ENCODE peak calls at places on chromosomes 2 and 18, in five cellular contexts. X, T, C, U and D are unnamed samples.

GRCh38 chr2:124649001-124649400 is 623.9 kb downstream of the CNTNAP5 start:
- DNase-seq in U (no peak), C (no peak), T (no peak), X (no peak), D (no peak)

GRCh38 chr2:66851449-66851872 is 416.5 kb downstream of the MEIS1 start:
- DNase-seq in X (no peak), C (no peak), U (no peak), T (peak), D (no peak)

GRCh38 chr2:29374823-29375222 is 259.6 kb downstream of the CLIP4 start:
- DNase-seq in U (no peak), C (peak), X (no peak), T (no peak), D (no peak)

GRCh38 chr18:59026831-59027410 is 112.8 kb upstream of the SEC11C start:
- DNase-seq in C (no peak), T (no peak), X (no peak), U (no peak), D (no peak)

GRCh38 chr2:178485356-178485755 is 5.1 kb downstream of the PLEKHA3 start:
- DNase-seq in C (no peak), U (no peak), X (no peak), T (no peak), D (no peak)

GRCh38 chr2:42367835-42368234 is 6.8 kb upstream of the COX7A2L start:
- DNase-seq in X (no peak), T (no peak), U (no peak), C (no peak), D (no peak)

GRCh38 chr2:12717988-12718661 is 1.4 kb downstream of the TRIB2 start:
- DNase-seq in C (peak), X (peak), U (no peak), T (peak), D (peak)

GRCh38 chr2:191854385-191855372 is 7.8 kb upstream of the CAVIN2 start:
- DNase-seq in T (peak), U (no peak), C (no peak), X (no peak), D (no peak)

GRCh38 chr2:96325038-96325883 is at the start of gene ITPRIPL1:
- DNase-seq in X (peak), C (peak), U (no peak), T (no peak), D (peak)

GRCh38 chr2:178295115-178295514 is 100.8 kb downstream of the OSBPL6 start:
- DNase-seq in C (no peak), T (no peak), U (no peak), X (no peak), D (no peak)

GRCh38 chr2:110725859-110726258 is 6.5 kb upstream of the ACOXL start:
- DNase-seq in X (no peak), C (no peak), U (no peak), T (no peak), D (no peak)

GRCh38 chr2:180006781-180007579 is at the start of gene CWC22:
- DNase-seq in X (peak), T (peak), C (peak), U (peak), D (peak)

GRCh38 chr2:1675633-1676032 is 68.7 kb downstream of the PXDN start:
- DNase-seq in U (peak), T (peak), C (no peak), X (no peak), D (no peak)

GRCh38 chr2:128950760-128951159 is 632.1 kb upstream of the HS6ST1 start:
- DNase-seq in T (no peak), U (no peak), X (no peak), C (no peak), D (no peak)

GRCh38 chr2:97651114-97651513 is 5.3 kb downstream of the COX5B start:
- DNase-seq in U (no peak), T (no peak), C (no peak), X (no peak), D (no peak)

GRCh38 chr2:97644023-97644717 is 1.7 kb upstream of the COX5B start:
- DNase-seq in C (no peak), X (no peak), T (no peak), U (no peak), D (no peak)

GRCh38 chr2:97645112-97645699 is 656 bp upstream of the COX5B start:
- DNase-seq in X (peak), C (peak), T (no peak), U (no peak), D (no peak)

GRCh38 chr2:97646977-97647376 is 1.1 kb downstream of the COX5B start:
- DNase-seq in X (no peak), U (no peak), T (no peak), C (no peak), D (no peak)

GRCh38 chr2:97645700-97646629 is at the start of gene COX5B:
- DNase-seq in X (peak), U (peak), T (peak), C (peak), D (peak)
- TF ChIP-seq CTCF in X (no peak), U (no peak), T (no peak), C (no peak), D (no peak)

GRCh38 chr2:17058772-17059402 is 393.3 kb upstream of the CYRIA start:
- DNase-seq in C (peak), X (no peak), U (no peak), T (no peak), D (no peak)

GRCh38 chr2:17057109-17058017 is 391.7 kb upstream of the CYRIA start:
- DNase-seq in X (no peak), U (no peak), C (no peak), T (no peak), D (peak)

GRCh38 chr2:17056236-17056635 is 390.6 kb upstream of the CYRIA start:
- DNase-seq in C (peak), U (no peak), T (no peak), X (no peak), D (no peak)

DNA sequence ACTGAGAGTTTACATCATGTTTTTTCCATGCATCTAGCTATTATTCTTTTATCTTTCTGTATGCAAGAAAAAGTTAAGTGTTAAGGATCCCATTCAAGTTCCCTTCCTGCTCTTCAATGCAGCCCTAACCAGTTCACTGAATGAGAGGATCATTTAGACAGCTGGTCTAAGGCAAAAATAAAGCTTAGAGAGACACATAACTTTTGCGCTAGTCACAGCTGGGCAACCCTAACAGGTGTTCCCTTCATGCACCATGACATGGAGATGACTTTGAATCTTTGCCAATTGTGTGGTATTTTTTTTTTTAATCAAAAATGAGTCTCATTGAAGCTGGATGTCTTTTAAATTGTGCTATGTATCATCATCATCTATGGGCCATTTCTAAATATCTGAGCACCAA is 393.8 kb upstream of the CYRIA start:
- DNase-seq in X (no peak), T (no peak), U (no peak), C (no peak), D (no peak)
- TF ChIP-seq EZH2phosphoT487 in X (no peak), T (no peak), U (no peak), C (no peak), D (no peak)

GRCh38 chr18:23814977-23815614 is 125.8 kb downstream of the LAMA3 start:
- DNase-seq in U (no peak), X (no peak), T (no peak), C (no peak), D (no peak)

GRCh38 chr18:23810396-23810795 is 121.1 kb downstream of the LAMA3 start:
- DNase-seq in U (no peak), C (no peak), X (peak), T (no peak), D (no peak)

GRCh38 chr18:23811176-23811575 is 121.9 kb downstream of the LAMA3 start:
- DNase-seq in X (no peak), C (no peak), T (no peak), U (no peak), D (no peak)

GRCh38 chr18:23809411-23809810 is 120.2 kb downstream of the LAMA3 start:
- DNase-seq in C (no peak), U (no peak), X (no peak), T (no peak), D (no peak)

DNA sequence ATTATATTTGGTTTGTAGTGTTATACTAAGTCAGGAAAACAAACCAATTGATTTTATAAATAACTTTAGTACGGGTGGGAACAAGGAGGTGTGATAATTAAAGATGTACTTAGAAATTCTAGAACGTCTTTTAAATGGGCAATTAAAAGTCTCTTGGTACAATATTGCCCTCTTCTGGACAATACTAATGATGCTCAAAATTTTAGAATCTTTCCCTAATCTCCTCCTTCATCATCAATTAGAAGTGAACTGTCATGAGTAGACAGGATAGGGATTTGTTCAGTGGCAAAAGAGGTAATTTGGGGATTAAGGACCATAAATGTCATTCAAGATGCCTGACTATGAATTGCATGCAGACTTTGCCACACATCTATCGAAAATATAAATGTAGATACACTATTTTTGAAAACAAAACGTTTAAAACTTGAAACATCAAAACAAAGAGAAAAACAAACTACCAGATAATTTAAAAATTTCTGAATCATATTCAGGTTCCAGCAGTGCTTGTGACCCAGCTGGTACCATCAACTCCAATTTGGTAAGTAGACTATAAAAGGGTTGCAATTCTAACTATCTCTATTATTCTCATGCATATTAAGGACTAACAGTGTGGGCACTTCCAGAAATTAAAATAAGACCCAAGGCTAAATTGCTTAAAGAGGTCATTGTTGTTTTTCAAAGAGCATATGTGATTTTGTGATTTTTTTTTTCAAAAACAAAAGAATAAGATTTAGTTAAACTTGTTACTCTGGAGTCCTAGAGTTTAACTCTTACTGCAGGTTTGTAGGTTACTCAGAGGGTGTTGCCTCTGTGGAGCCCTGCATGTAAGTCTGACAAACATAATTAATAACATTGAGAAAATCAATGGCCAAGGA is 123.5 kb downstream of the LAMA3 start:
- DNase-seq in X (peak), C (peak), U (peak), T (peak), D (peak)
- TF ChIP-seq CTCF in X (peak), C (no peak), U (peak), T (peak), D (peak)

GRCh38 chr2:74439373-74440004 is 2.2 kb downstream of the RTKN start:
- DNase-seq in U (no peak), T (no peak), X (no peak), C (no peak), D (no peak)

GRCh38 chr2:74436111-74436803 is 5.5 kb downstream of the RTKN start:
- DNase-seq in T (no peak), U (no peak), X (no peak), C (peak), D (no peak)

GRCh38 chr2:74440005-74440377 is 1.7 kb downstream of the RTKN start:
- DNase-seq in T (no peak), X (no peak), U (no peak), C (peak), D (no peak)

GRCh38 chr2:74438248-74438647 is 3.5 kb downstream of the RTKN start:
- DNase-seq in U (no peak), X (no peak), T (no peak), C (no peak), D (no peak)

DNA sequence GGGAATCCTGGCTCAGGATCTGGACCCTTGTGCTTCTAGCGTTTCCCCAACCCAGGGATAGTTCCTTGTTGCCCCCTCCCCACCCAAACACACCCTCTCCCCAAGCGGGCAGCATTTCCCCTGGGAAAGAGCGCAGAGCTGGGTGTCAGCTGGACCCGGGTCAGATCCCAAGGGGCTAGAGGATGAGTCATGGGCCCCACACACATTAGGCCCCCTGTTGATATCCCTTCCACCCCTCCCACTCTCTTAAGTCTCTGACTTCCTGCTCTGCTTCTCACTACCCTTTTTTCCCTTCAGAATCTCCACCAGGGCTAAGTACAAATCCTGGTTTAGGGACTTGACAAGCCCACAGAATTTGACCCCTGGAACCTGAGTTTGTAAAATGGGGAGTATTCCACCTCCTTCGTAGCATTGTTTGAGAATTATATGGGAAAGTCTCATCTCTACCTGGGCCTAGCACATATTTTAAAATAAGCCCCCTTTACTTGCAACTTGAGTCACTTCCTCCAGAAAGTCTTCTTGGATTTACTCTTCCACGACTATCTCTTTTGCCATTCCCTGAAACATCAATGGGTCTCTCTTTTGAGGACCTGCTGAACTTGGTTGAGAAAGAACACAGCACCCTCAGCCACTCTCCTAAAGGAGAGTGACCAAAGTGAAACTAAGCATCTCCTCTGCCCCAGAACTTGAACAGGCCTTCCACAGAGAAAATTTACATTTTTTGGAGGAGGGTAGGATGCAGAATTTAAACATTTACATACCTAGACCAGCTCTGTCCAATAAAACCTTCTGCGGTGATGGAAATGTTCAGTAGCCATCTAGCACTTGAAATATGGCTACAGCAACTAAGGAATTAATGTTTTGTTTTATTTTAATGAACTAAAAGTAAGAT is 4.7 kb downstream of the RTKN start:
- DNase-seq in U (no peak), X (peak), T (no peak), C (peak), D (no peak)
- TF ChIP-seq EZH2phosphoT487 in U (no peak), X (no peak), T (no peak), C (no peak), D (no peak)

GRCh38 chr2:9109871-9110270 is 96.7 kb upstream of the ASAP2 start:
- DNase-seq in T (no peak), X (no peak), C (no peak), U (no peak), D (no peak)

GRCh38 chr2:9110346-9110884 is 96.2 kb upstream of the ASAP2 start:
- DNase-seq in T (no peak), C (peak), U (no peak), X (no peak), D (no peak)

GRCh38 chr2:9113262-9113661 is 93.3 kb upstream of the ASAP2 start:
- DNase-seq in U (no peak), T (no peak), X (no peak), C (no peak), D (no peak)

GRCh38 chr2:9112079-9112721 is 94.4 kb upstream of the ASAP2 start:
- DNase-seq in X (no peak), T (peak), C (no peak), U (peak), D (no peak)

DNA sequence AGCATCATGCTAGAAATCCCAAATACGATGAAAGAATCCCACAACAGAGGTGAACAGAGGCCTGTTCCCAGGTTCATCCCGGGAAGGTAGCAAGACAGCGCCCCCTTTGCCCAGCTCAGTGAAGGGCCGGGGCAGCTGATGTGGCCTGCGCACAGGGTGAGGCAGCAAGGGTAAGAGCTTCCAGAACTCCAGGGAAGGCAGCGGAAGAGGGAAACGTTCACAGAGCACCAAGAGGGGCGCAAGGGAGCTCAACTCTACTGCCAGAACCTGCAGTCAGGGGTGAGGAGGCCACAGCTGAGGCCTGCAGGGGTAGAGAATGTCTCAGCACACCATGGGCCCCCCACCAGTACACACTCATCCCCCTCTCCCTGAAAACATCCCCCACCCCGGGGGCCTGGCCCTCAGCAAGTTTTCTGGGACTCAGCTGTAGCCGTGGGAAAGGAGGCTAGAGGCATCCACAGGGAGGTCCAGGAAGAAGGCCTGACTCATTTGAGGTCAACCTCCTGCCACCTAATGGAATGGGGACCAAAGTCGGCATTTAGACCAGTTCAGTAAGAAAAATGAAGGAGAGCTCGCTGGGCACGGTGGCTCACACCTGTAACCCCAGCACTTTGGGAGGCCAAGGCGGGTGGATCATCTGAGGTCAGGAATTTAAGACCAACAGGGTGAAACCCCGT is 95.6 kb upstream of the ASAP2 start:
- DNase-seq in X (no peak), C (peak), T (peak), U (no peak), D (no peak)
- TF ChIP-seq CTCF in X (peak), C (peak), T (peak), U (peak), D (no peak)

GRCh38 chr2:241900251-241901017 is 30.9 kb downstream of the RTP5 start:
- DNase-seq in T (no peak), X (no peak), U (no peak), C (no peak), D (no peak)

GRCh38 chr2:241897231-241897916 is 27.8 kb downstream of the RTP5 start:
- DNase-seq in T (no peak), X (no peak), C (no peak), U (no peak), D (no peak)

GRCh38 chr2:241896746-241897201 is 27.2 kb downstream of the RTP5 start:
- DNase-seq in T (no peak), C (no peak), X (no peak), U (no peak), D (no peak)

GRCh38 chr2:241901018-241901380 is 31.5 kb downstream of the RTP5 start:
- DNase-seq in C (no peak), X (no peak), U (no peak), T (no peak), D (no peak)

GRCh38 chr2:241898681-241899270 is 29.2 kb downstream of the RTP5 start:
- DNase-seq in C (no peak), T (no peak), U (no peak), X (no peak), D (no peak)
- TF ChIP-seq EZH2phosphoT487 in C (no peak), T (no peak), U (no peak), X (no peak), D (no peak)